ENCODE peak calls at places on chromosomes 5 and 9, in five cellular contexts. K is esophagus squamous epithelium, R is lower lobe of right lung, O is heart right ventricle, A is HAP-1. Y is an unnamed sample.

GRCh38 chr5:95526871-95527270 is 27.9 kb downstream of the SKIC3 start:
- DNase-seq in K (no peak), O (no peak), A (no peak), R (no peak), Y (no peak)

GRCh38 chr5:40406426-40407211 is 273.1 kb upstream of the PTGER4 start:
- DNase-seq in A (no peak), R (peak), O (no peak), K (no peak), Y (no peak)

GRCh38 chr5:135683227-135683626 is 104.4 kb upstream of the CXCL14 start:
- DNase-seq in K (no peak), O (no peak), R (no peak), A (no peak), Y (no peak)

GRCh38 chr9:120985759-120986353 is 59.3 kb upstream of the TRAF1 start:
- DNase-seq in O (no peak), A (peak), K (no peak), R (no peak), Y (peak)

GRCh38 chr9:131111186-131111853 is 14.1 kb upstream of the NUP214 start:
- DNase-seq in O (no peak), A (no peak), R (no peak), K (no peak), Y (no peak)

GRCh38 chr5:10503997-10504761 is 59.7 kb upstream of the ANKRD33B start:
- DNase-seq in K (no peak), A (no peak), R (no peak), O (no peak), Y (no peak)

GRCh38 chr9:93071464-93071863 is 13.0 kb downstream of the SUSD3 start:
- DNase-seq in A (peak), K (no peak), O (no peak), R (no peak), Y (peak)

GRCh38 chr5:53052499-53052898 is 57.1 kb downstream of the MOCS2 start:
- DNase-seq in R (no peak), O (no peak), A (no peak), K (no peak), Y (no peak)

GRCh38 chr5:171562822-171563221 is 143.4 kb downstream of the FGF18 start:
- DNase-seq in O (no peak), R (no peak), A (no peak), K (no peak), Y (peak)

GRCh38 chr5:76542887-76543690 is 80.1 kb downstream of the F2RL2 start:
- DNase-seq in O (no peak), R (peak), K (no peak), A (no peak), Y (no peak)

GRCh38 chr5:158080112-158080511 is 221.2 kb upstream of the CLINT1 start:
- DNase-seq in R (no peak), K (no peak), O (no peak), A (no peak), Y (no peak)

GRCh38 chr9:84990850-84991505 is 321.4 kb downstream of the NTRK2 start:
- DNase-seq in R (no peak), K (no peak), O (no peak), A (no peak), Y (no peak)

GRCh38 chr9:119634036-119634435 is 264.8 kb upstream of the BRINP1 start:
- DNase-seq in A (no peak), K (no peak), R (no peak), O (no peak), Y (no peak)

GRCh38 chr9:2466703-2467102 is 154.9 kb upstream of the VLDLR start:
- DNase-seq in A (peak), O (no peak), K (no peak), R (no peak), Y (no peak)

GRCh38 chr5:87924451-87924850 is 344.2 kb downstream of the TMEM161B start:
- DNase-seq in A (peak), K (no peak), R (no peak), O (no peak), Y (no peak)

GRCh38 chr9:120345379-120345778 is 234.6 kb downstream of the CDK5RAP2 start:
- DNase-seq in K (no peak), O (no peak), A (no peak), R (no peak), Y (no peak)

GRCh38 chr5:135295852-135296251 is 103.2 kb downstream of the MACROH2A1 start:
- DNase-seq in A (no peak), R (no peak), K (no peak), O (no peak), Y (no peak)

GRCh38 chr9:107425110-107426025 is 64.2 kb downstream of the KLF4 start:
- DNase-seq in O (peak), K (no peak), A (peak), R (peak), Y (peak)

GRCh38 chr5:128498844-128499455 is 39.1 kb downstream of the FBN2 start:
- DNase-seq in A (peak), R (no peak), O (no peak), K (no peak), Y (peak)

GRCh38 chr9:6096821-6097220 is 81.4 kb upstream of the RANBP6 start:
- DNase-seq in K (no peak), R (no peak), A (no peak), O (no peak), Y (peak)

GRCh38 chr5:126139773-126140172 is 283.4 kb upstream of the GRAMD2B start:
- DNase-seq in A (no peak), R (no peak), O (no peak), K (no peak), Y (peak)

GRCh38 chr9:135334953-135335460 is 144.6 kb upstream of the PPP1R26 start:
- DNase-seq in K (no peak), R (peak), A (no peak), O (no peak), Y (no peak)

GRCh38 chr9:110192531-110193326 is 15.2 kb downstream of the C9orf152 start:
- DNase-seq in A (no peak), K (no peak), R (no peak), O (no peak), Y (peak)

GRCh38 chr9:116002624-116003023 is 151.0 kb upstream of the PAPPA start:
- DNase-seq in K (no peak), A (no peak), O (no peak), R (no peak), Y (peak)

GRCh38 chr5:179766021-179766725 is 27.6 kb upstream of the LTC4S start:
- DNase-seq in A (no peak), O (no peak), R (no peak), K (no peak), Y (peak)

GRCh38 chr5:33310471-33310870 is 130.3 kb upstream of the TARS1 start:
- DNase-seq in R (no peak), O (no peak), K (no peak), A (no peak), Y (peak)

DNA sequence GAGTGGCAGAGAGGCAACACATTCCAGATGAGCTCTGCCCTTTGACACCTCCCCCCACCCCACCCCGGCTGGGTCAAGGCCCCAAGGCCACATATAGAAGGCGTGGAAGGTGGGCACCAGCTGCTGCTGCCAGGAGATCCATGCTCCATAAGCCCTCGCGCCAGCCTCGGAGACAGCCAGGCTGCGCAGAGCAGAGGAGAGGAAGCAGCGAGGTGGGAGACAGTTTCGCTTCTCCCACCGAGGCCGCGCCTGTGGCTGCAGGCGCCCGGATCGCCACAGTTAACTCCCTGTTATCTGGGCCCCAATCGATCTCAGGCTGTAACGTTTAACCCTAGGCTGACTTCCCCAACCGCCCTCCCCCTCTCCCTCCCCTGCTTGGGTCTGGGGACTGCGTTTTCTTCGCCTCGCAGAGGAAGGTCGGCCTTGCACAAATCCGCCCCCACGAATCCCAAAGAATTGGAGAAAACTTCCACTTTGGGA is 1.2 kb upstream of the CXXC5 start:
- DNase-seq in O (no peak), A (no peak), K (no peak), R (no peak), Y (no peak)
- H3K4me3 ChIP-seq in O (peak), A (no peak), K (peak), R (peak), Y (no peak)

DNA sequence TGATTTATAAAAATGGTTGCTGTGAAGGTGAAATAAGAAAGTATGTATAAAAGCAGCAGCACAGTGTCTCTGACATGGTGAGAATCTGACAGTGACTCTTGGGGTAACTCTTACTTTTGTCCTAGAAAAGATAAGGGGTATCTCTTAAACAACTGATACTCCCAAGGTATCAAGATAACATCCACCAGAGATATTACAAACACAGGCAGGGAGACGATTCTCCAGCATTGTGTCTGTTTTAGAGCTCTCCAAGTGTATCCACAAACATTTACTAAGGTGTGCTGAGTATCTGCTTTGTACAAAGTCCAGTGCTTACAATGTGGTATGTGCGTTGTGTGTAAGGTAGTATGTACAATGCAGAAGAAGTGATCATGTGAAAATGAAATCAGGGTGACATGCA is 4.3 kb upstream of the TMEM245 start:
- DNase-seq in O (no peak), K (no peak), R (no peak), A (no peak), Y (no peak)
- H3K4me3 ChIP-seq in O (no peak), K (no peak), R (no peak), A (no peak), Y (no peak)

GRCh38 chr5:61334224-61335196 is 2.5 kb downstream of the ZSWIM6 start:
- DNase-seq in O (no peak), A (no peak), R (no peak), K (no peak), Y (peak)
- H3K4me3 ChIP-seq in O (peak), A (peak), R (peak), K (peak), Y (peak)

DNA sequence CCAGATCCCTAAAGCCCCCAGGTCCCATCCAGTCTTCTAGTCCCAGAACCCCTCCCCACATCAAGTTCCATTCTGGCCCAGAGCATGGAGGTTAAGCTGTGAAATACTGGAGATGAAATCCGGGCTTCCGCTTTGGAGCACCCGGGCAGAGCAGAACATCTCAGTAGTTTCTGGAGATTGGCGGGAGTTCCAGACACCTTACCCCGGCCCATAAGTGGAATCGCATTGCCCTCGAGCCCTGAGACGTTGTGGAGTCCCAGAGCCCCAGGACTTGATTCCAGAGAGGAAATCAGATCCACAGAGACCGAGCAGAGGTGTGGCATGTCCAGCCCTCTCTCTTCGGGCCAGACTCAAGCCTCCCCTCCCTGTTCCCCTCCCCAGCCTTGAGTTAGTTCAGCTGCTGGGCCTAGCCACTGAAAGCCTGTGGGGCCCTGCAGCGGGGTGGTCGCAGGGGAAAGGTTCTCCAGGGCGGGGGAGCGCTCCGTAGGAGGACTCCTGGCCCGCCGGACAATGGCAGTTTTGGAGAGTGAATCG is 937 bp upstream of the PAX5 start:
- DNase-seq in O (no peak), A (no peak), R (no peak), K (no peak), Y (no peak)
- H3K4me3 ChIP-seq in O (no peak), A (no peak), R (no peak), K (no peak), Y (no peak)

GRCh38 chr5:1881731-1882336 is 891 bp downstream of the IRX4 start:
- DNase-seq in K (no peak), R (peak), O (no peak), A (no peak), Y (no peak)

GRCh38 chr5:1883925-1884637 is 1.4 kb upstream of the IRX4 start:
- DNase-seq in R (peak), A (no peak), K (no peak), O (no peak), Y (no peak)

GRCh38 chr5:1881273-1881586 is 1.5 kb downstream of the IRX4 start:
- DNase-seq in K (no peak), R (no peak), O (no peak), A (no peak), Y (peak)

GRCh38 chr5:1883120-1883924 is 597 bp upstream of the IRX4 start:
- DNase-seq in O (peak), A (no peak), K (no peak), R (peak), Y (no peak)

DNA sequence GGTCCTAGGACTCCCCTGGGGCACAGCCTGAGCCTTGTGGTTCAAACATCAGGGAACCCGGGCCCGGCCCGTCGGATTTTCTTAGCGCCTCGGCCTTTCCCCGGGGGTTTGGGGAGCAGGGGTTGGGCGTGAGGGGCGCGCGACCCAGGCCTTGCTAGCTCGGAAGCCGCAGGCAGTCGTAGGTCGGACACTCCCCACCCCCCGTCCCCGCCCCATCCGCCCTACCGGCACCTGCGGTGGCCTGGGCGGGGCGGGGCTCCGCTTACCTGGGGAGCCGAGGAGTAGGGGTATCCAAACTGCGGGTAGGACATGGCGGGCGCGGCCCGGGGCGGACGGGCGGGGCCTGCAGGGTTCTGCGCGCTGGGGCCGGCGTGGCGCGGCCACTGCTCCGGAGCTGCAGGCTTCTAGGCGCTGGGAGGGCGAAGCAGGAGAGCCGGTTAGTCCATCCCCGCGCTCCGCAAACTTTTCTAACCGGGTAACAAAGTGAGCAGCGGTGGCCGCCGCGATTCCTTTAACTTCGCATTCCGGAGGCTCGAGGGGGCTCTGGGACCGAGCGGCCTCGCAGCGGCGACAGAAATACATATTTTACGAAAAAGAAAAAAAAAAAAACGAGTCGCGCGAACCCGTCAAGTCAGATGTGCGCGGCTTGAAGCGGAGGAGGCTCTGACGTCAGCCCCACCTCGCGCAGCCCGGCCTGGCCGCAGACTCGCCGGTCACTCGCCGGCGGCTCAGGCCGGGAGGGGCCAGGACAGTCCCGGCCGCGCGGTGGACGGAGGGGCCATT is at the start of gene IRX4:
- DNase-seq in R (peak), O (no peak), A (no peak), K (no peak), Y (peak)
- H3K4me3 ChIP-seq in R (peak), O (peak), A (no peak), K (peak), Y (peak)

GRCh38 chr5:127293373-127293772 is 2.8 kb downstream of the MEGF10 start:
- DNase-seq in R (no peak), O (no peak), A (no peak), K (no peak), Y (no peak)
- H3K4me3 ChIP-seq in R (no peak), O (no peak), A (no peak), K (no peak), Y (no peak)

DNA sequence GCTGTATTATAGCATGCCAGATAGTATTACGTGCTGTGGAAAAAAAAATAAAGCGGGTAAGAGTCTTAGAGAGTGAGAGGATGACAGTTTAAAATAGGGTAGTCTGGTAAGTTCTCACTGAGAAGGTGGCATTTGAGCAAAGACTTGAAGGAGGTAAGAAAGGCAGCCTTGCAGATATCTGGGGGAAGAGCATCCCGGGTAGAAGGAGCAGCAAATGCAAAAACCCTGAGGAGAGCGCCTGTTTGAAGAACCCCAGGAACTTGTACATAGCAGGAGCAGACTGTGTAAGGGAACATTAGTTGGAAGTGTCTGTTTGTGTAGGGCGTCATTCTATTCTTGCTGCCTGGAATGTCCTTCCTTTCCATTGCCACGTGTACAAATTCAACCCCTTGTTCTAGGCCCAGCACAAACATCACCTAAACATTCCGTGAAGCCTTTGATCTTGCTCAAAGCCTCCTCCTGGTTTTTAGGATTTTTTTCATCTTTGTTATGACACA is 2.6 kb downstream of the AP3S1 start:
- DNase-seq in R (no peak), O (no peak), A (no peak), K (no peak), Y (no peak)
- H3K4me3 ChIP-seq in R (no peak), O (no peak), A (no peak), K (no peak), Y (no peak)

GRCh38 chr5:177085985-177086917 is at the start of gene FGFR4:
- DNase-seq in R (peak), O (peak), A (peak), K (peak), Y (peak)
- H3K4me3 ChIP-seq in R (peak), O (peak), A (peak), K (peak), Y (peak)

DNA sequence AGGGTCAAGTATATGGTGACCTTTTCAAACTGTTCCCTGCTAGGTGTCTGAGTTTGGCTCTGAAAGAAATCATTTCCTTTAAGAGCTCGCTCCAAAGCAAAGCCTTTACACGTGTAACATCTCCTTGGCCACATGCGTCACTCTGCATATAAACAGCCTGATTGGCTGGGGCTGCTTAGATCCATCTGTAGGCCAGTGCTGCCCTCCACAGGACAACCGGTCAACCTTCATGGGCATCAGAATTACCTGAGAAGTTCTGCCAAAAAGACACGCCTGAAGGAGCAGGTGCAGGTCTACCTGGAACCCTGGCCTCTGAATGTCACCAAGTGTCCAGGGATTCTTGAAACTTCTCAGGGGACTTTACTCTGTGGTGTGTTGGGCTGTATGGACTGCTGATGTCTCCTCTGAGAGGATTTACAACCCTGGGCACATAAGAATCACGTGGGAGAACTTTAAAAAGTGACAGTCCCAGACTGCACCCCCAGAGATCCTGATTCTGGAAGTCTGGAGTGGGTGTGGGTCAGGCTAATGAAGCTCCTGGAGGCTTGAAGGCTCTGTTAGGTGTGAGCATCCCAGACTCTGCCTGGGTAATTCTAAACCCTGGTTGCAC is 497.6 kb downstream of the GADD45G start:
- DNase-seq in K (peak), A (peak), R (peak), O (peak), Y (peak)
- H3K4me3 ChIP-seq in K (no peak), A (no peak), R (no peak), O (no peak), Y (no peak)